ENCODE peak calls at places on chromosome 15, in seven cellular contexts. One of them, this sample, is unnamed.

GRCh38 chr15:58446521-58446920 is 14.7 kb downstream of the LIPC start:
- DNase-seq in aorta: no peak
- DNase-seq in lung: no peak
- DNase-seq in IMR-90: no peak
- DNase-seq in naive thymus-derived CD4-positive, alpha-beta T cell: no peak
- DNase-seq in body of pancreas: no peak
- DNase-seq in stomach: no peak
- DNase-seq in this sample: no peak

GRCh38 chr15:68817304-68818087 is 3.2 kb downstream of the ANP32A start:
- DNase-seq in stomach: peak; percentile 81
- DNase-seq in naive thymus-derived CD4-positive, alpha-beta T cell: peak; percentile 75
- DNase-seq in aorta: peak; percentile 86
- DNase-seq in lung: peak; percentile 77
- DNase-seq in body of pancreas: peak; percentile 79
- DNase-seq in IMR-90: peak; percentile 58
- DNase-seq in this sample: peak; percentile 85

GRCh38 chr15:63476229-63476632 is 28.2 kb upstream of the USP3 start:
- DNase-seq in body of pancreas: no peak
- DNase-seq in naive thymus-derived CD4-positive, alpha-beta T cell: no peak
- DNase-seq in lung: no peak
- DNase-seq in stomach: no peak
- DNase-seq in aorta: no peak
- DNase-seq in IMR-90: peak; percentile 100
- DNase-seq in this sample: no peak

GRCh38 chr15:63056843-63057242 is 14.3 kb downstream of the TPM1 start:
- DNase-seq in aorta: no peak
- DNase-seq in lung: no peak
- DNase-seq in naive thymus-derived CD4-positive, alpha-beta T cell: no peak
- DNase-seq in body of pancreas: peak; percentile 43
- DNase-seq in IMR-90: peak; percentile 85
- DNase-seq in stomach: peak; percentile 50
- DNase-seq in this sample: no peak

GRCh38 chr15:92900712-92901052 is 558 bp downstream of the CHD2 start:
- DNase-seq in IMR-90: no peak
- DNase-seq in body of pancreas: no peak
- DNase-seq in aorta: no peak
- DNase-seq in naive thymus-derived CD4-positive, alpha-beta T cell: no peak
- DNase-seq in lung: no peak
- DNase-seq in stomach: no peak
- DNase-seq in this sample: no peak

GRCh38 chr15:33670567-33670966 is 297.7 kb upstream of the CHRM5 start:
- DNase-seq in lung: no peak
- DNase-seq in aorta: no peak
- DNase-seq in stomach: no peak
- DNase-seq in IMR-90: no peak
- DNase-seq in body of pancreas: no peak
- DNase-seq in naive thymus-derived CD4-positive, alpha-beta T cell: no peak
- DNase-seq in this sample: no peak

GRCh38 chr15:88657326-88658069 is 18.7 kb downstream of the ISG20 start:
- DNase-seq in body of pancreas: peak; percentile 52
- DNase-seq in stomach: peak; percentile 49
- DNase-seq in aorta: peak; percentile 88
- DNase-seq in IMR-90: peak; percentile 61
- DNase-seq in lung: peak; percentile 29
- DNase-seq in naive thymus-derived CD4-positive, alpha-beta T cell: no peak
- DNase-seq in this sample: no peak

GRCh38 chr15:51314391-51315337 is 23.7 kb downstream of the CYP19A1 start:
- DNase-seq in stomach: no peak
- DNase-seq in IMR-90: no peak
- DNase-seq in aorta: no peak
- DNase-seq in body of pancreas: no peak
- DNase-seq in lung: no peak
- DNase-seq in naive thymus-derived CD4-positive, alpha-beta T cell: no peak
- DNase-seq in this sample: no peak

GRCh38 chr15:100703671-100704070 is 101.3 kb downstream of the ASB7 start:
- DNase-seq in naive thymus-derived CD4-positive, alpha-beta T cell: no peak
- DNase-seq in IMR-90: no peak
- DNase-seq in lung: no peak
- DNase-seq in aorta: peak; percentile 42
- DNase-seq in body of pancreas: no peak
- DNase-seq in stomach: no peak
- DNase-seq in this sample: no peak

GRCh38 chr15:29925227-29926082 is 103.2 kb upstream of the TJP1 start:
- DNase-seq in naive thymus-derived CD4-positive, alpha-beta T cell: no peak
- DNase-seq in IMR-90: peak; percentile 80
- DNase-seq in stomach: peak; percentile 38
- DNase-seq in body of pancreas: peak; percentile 47
- DNase-seq in aorta: peak; percentile 90
- DNase-seq in lung: peak; percentile 51
- DNase-seq in this sample: no peak

GRCh38 chr15:101017041-101017754 is 98.0 kb downstream of the LRRK1 start:
- DNase-seq in naive thymus-derived CD4-positive, alpha-beta T cell: no peak
- DNase-seq in stomach: no peak
- DNase-seq in body of pancreas: no peak
- DNase-seq in IMR-90: peak; percentile 6
- DNase-seq in aorta: no peak
- DNase-seq in lung: peak; percentile 21
- DNase-seq in this sample: no peak

GRCh38 chr15:90813796-90814192 is 54.6 kb upstream of the FURIN start:
- DNase-seq in lung: no peak
- DNase-seq in body of pancreas: no peak
- DNase-seq in IMR-90: no peak
- DNase-seq in stomach: peak; percentile 16
- DNase-seq in naive thymus-derived CD4-positive, alpha-beta T cell: no peak
- DNase-seq in aorta: no peak
- DNase-seq in this sample: no peak

GRCh38 chr15:48560321-48561051 is 85.0 kb downstream of the FBN1 start:
- DNase-seq in naive thymus-derived CD4-positive, alpha-beta T cell: no peak
- DNase-seq in IMR-90: no peak
- DNase-seq in stomach: no peak
- DNase-seq in lung: no peak
- DNase-seq in body of pancreas: no peak
- DNase-seq in aorta: no peak
- DNase-seq in this sample: no peak

GRCh38 chr15:71588746-71589145 is 221.6 kb upstream of the NR2E3 start:
- DNase-seq in stomach: no peak
- DNase-seq in aorta: no peak
- DNase-seq in lung: no peak
- DNase-seq in naive thymus-derived CD4-positive, alpha-beta T cell: no peak
- DNase-seq in IMR-90: peak; percentile 86
- DNase-seq in body of pancreas: no peak
- DNase-seq in this sample: no peak

GRCh38 chr15:62896969-62897486 is 145.5 kb upstream of the TPM1 start:
- DNase-seq in aorta: peak; percentile 96
- DNase-seq in body of pancreas: peak; percentile 94
- DNase-seq in naive thymus-derived CD4-positive, alpha-beta T cell: no peak
- DNase-seq in IMR-90: peak; percentile 99
- DNase-seq in stomach: peak; percentile 88
- DNase-seq in lung: peak; percentile 87
- DNase-seq in this sample: no peak

GRCh38 chr15:32873292-32874114 is 155.7 kb downstream of the GREM1 start:
- DNase-seq in naive thymus-derived CD4-positive, alpha-beta T cell: no peak
- DNase-seq in aorta: no peak
- DNase-seq in IMR-90: peak; percentile 75
- DNase-seq in stomach: no peak
- DNase-seq in lung: no peak
- DNase-seq in body of pancreas: no peak
- DNase-seq in this sample: no peak

GRCh38 chr15:95875141-95875643 is 455.3 kb upstream of the NR2F2 start:
- DNase-seq in stomach: peak; percentile 38
- DNase-seq in IMR-90: no peak
- DNase-seq in lung: no peak
- DNase-seq in naive thymus-derived CD4-positive, alpha-beta T cell: no peak
- DNase-seq in aorta: no peak
- DNase-seq in body of pancreas: no peak
- DNase-seq in this sample: no peak

GRCh38 chr15:85383470-85384148 is 3.2 kb downstream of the AKAP13 start:
- DNase-seq in stomach: no peak
- DNase-seq in lung: no peak
- DNase-seq in naive thymus-derived CD4-positive, alpha-beta T cell: no peak
- DNase-seq in IMR-90: no peak
- DNase-seq in body of pancreas: no peak
- DNase-seq in aorta: no peak
- DNase-seq in this sample: peak; percentile 46

GRCh38 chr15:85382942-85383341 is 2.5 kb downstream of the AKAP13 start:
- DNase-seq in aorta: no peak
- DNase-seq in lung: no peak
- DNase-seq in IMR-90: no peak
- DNase-seq in body of pancreas: no peak
- DNase-seq in naive thymus-derived CD4-positive, alpha-beta T cell: no peak
- DNase-seq in stomach: no peak
- DNase-seq in this sample: no peak

GRCh38 chr15:85380860-85381535 is 595 bp downstream of the AKAP13 start:
- DNase-seq in naive thymus-derived CD4-positive, alpha-beta T cell: peak; percentile 73
- DNase-seq in stomach: peak; percentile 50
- DNase-seq in lung: peak; percentile 32
- DNase-seq in IMR-90: no peak
- DNase-seq in aorta: peak; percentile 86
- DNase-seq in body of pancreas: peak; percentile 52
- DNase-seq in this sample: peak; percentile 76

GRCh38 chr15:85380217-85380859 is at the start of gene AKAP13:
- DNase-seq in IMR-90: peak; percentile 99
- DNase-seq in aorta: peak; percentile 98
- DNase-seq in naive thymus-derived CD4-positive, alpha-beta T cell: peak; percentile 87
- DNase-seq in stomach: peak; percentile 99
- DNase-seq in lung: peak; percentile 98
- DNase-seq in body of pancreas: peak; percentile 99
- DNase-seq in this sample: peak; percentile 94

DNA sequence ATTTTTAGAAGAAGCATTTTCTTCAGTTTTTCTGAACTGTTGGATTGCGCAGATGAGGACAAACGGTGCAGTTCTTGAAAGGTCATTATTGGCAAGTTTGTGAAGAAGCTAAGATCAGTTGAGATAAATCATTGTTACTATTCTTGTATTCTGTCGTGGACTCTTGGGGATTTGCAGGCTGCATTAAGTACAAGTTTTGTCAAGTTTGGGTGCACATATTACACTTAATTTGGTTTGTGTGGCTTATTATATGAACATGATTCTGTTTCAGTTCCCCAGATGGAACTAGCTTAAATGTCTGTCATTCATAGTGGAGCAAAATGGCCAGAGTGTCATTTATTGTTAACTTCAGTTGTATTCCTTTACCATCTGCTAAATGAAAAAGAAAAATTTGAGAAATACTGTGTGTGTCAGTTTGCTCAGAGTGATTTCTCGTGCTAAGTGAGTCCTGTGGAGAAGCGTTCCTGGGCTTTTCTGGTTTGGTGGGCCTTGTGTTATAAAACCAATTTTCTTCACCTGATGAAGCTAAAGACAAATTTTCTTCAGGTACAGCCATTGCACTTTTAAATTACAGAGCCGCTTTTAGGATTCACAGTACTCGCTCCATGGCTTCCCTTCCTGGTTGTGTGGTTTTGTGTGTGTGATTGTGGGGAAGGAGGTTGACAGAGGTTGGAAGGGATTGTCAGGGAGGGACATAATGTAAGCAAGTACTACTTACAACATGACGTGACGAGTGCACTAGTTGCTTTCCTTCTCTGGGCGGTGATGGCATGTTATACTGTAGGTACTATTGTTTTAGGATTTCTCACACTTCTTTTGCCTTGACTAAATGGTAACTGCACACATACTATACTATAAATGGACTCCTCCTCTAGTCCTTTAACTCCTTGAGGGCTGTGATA is 1.7 kb downstream of the AKAP13 start:
- DNase-seq in naive thymus-derived CD4-positive, alpha-beta T cell: no peak
- DNase-seq in IMR-90: no peak
- DNase-seq in body of pancreas: no peak
- DNase-seq in stomach: no peak
- DNase-seq in aorta: no peak
- DNase-seq in lung: no peak
- DNase-seq in this sample: no peak
- H3K4me3 ChIP-seq in naive thymus-derived CD4-positive, alpha-beta T cell: peak overlapping the region; percentile 46
- H3K4me3 ChIP-seq in IMR-90: peak overlapping the region; percentile 67
- H3K4me3 ChIP-seq in body of pancreas: no peak overlapping the region
- H3K4me3 ChIP-seq in stomach: peak overlapping the region; percentile 84
- H3K4me3 ChIP-seq in aorta: peak overlapping the region; percentile 8
- H3K4me3 ChIP-seq in lung: no peak overlapping the region
- H3K4me3 ChIP-seq in this sample: peak overlapping the region; percentile 80

DNA sequence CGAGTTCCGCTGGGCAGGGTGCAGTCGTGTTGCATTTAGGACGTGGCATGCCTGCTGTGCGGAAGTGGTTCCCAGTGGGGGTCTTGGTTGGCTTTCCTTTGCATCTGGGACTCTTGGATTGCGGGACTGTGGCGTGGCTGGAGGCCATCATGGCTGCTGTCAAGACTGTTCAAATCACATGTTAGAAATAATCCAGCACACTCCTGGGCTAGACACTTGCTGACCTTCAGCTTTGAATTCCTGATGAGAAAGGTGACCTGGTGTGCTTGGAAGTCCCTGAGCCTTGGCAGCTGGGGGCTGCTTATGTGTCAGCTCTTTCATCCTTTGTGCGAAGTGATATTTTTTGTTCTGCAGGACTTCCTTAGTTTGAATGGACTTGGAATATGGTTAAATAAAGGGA is 59.9 kb downstream of the IGF1R start:
- DNase-seq in body of pancreas: no peak
- DNase-seq in naive thymus-derived CD4-positive, alpha-beta T cell: no peak
- DNase-seq in stomach: no peak
- DNase-seq in aorta: no peak
- DNase-seq in lung: no peak
- DNase-seq in IMR-90: no peak
- DNase-seq in this sample: no peak
- H3K27me3 ChIP-seq in body of pancreas: no peaks in the 10 kb centered on the region
- H3K27me3 ChIP-seq in naive thymus-derived CD4-positive, alpha-beta T cell: no peaks in the 10 kb centered on the region
- H3K27me3 ChIP-seq in stomach: no peaks in the 10 kb centered on the region
- H3K27me3 ChIP-seq in aorta: no peaks in the 10 kb centered on the region
- H3K27me3 ChIP-seq in lung: no peaks in the 10 kb centered on the region
- H3K27me3 ChIP-seq in IMR-90: no peaks in the 10 kb centered on the region
- H3K27me3 ChIP-seq in this sample: no peaks in the 10 kb centered on the region

DNA sequence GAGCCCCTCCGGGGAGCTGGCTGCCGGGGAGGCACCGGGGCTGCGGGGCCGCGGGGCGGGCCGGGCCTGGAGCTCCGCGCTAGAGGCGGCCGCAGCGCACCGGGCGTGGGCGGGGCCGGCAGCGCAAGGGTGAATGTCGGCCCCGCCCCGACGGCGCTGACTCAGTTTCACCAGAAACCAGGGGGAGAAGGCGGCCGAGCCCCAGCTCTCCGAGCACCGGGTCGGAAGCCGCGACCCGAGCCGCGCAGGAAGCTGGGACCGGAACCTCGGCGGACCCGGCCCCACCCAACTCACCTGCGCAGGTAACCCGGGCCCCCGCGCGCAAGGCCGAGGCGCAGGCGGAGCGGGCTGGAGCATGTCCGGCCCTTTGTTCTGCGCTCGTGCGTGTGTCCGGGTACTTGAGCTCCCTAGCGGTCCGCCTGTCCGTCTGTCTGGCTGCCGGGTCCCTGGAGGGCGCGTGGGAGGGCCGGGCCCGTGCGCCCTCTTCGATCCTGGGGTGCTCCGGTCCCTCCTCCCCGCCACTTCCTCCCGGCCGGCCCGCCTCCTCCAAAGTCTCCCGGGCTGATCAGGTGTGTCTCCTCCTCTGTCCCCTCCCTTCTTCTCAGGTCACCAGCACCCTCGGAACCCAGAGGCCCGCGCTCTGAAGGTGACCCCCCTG is at the start of gene SPINT1:
- DNase-seq in lung: peak; percentile 71
- DNase-seq in naive thymus-derived CD4-positive, alpha-beta T cell: peak; percentile 81
- DNase-seq in body of pancreas: peak; percentile 73
- DNase-seq in aorta: peak; percentile 79
- DNase-seq in stomach: peak; percentile 75
- DNase-seq in IMR-90: no peak
- DNase-seq in this sample: peak; percentile 64
- H3K4me3 ChIP-seq in lung: peak within 1 kb of the TSS; percentile 43
- H3K4me3 ChIP-seq in naive thymus-derived CD4-positive, alpha-beta T cell: peak within 1 kb of the TSS; percentile 58
- H3K4me3 ChIP-seq in body of pancreas: peak within 1 kb of the TSS; percentile 21
- H3K4me3 ChIP-seq in aorta: peak within 1 kb of the TSS; percentile 2
- H3K4me3 ChIP-seq in stomach: peak within 1 kb of the TSS; percentile 67
- H3K4me3 ChIP-seq in IMR-90: peak within 1 kb of the TSS; percentile 26
- H3K4me3 ChIP-seq in this sample: peak within 1 kb of the TSS; percentile 66

GRCh38 chr15:41819455-41820050 is 8.3 kb upstream of the JMJD7 start:
- DNase-seq in stomach: no peak
- DNase-seq in body of pancreas: no peak
- DNase-seq in aorta: no peak
- DNase-seq in lung: no peak
- DNase-seq in IMR-90: no peak
- DNase-seq in naive thymus-derived CD4-positive, alpha-beta T cell: no peak
- DNase-seq in this sample: no peak
- H3K27me3 ChIP-seq in stomach: no peaks in the 10 kb centered on the region
- H3K27me3 ChIP-seq in body of pancreas: no peaks in the 10 kb centered on the region
- H3K27me3 ChIP-seq in aorta: no peaks in the 10 kb centered on the region
- H3K27me3 ChIP-seq in lung: no peaks in the 10 kb centered on the region
- H3K27me3 ChIP-seq in IMR-90: no peaks in the 10 kb centered on the region
- H3K27me3 ChIP-seq in naive thymus-derived CD4-positive, alpha-beta T cell: no peaks in the 10 kb centered on the region
- H3K27me3 ChIP-seq in this sample: no peaks in the 10 kb centered on the region